ENCODE peak calls at places on chromosomes 1 and 21, in eight cellular contexts. One of them, this sample, is unnamed.

GRCh38 chr1:61445269-61445825 is 279.6 kb downstream of the TM2D1 start:
- DNase-seq in left ventricle myocardium inferior: no peak
- DNase-seq in GM19239: no peak
- DNase-seq in B cell: no peak
- DNase-seq in iPS DF 19.7: no peak
- DNase-seq in GDM1: no peak
- DNase-seq in AG08395: no peak
- DNase-seq in psoas muscle: no peak
- DNase-seq in this sample: no peak

GRCh38 chr1:89884718-89885596 is 64.1 kb downstream of the LRRC8D start:
- DNase-seq in left ventricle myocardium inferior: no peak
- DNase-seq in GM19239: no peak
- DNase-seq in B cell: no peak
- DNase-seq in iPS DF 19.7: no peak
- DNase-seq in GDM1: no peak
- DNase-seq in AG08395: no peak
- DNase-seq in psoas muscle: no peak
- DNase-seq in this sample: no peak

GRCh38 chr1:33586111-33586510 is 113.7 kb downstream of the ZSCAN20 start:
- DNase-seq in left ventricle myocardium inferior: no peak
- DNase-seq in GM19239: no peak
- DNase-seq in B cell: no peak
- DNase-seq in iPS DF 19.7: no peak
- DNase-seq in GDM1: no peak
- DNase-seq in AG08395: no peak
- DNase-seq in psoas muscle: no peak
- DNase-seq in this sample: no peak

GRCh38 chr1:154423303-154423987 is 18.3 kb downstream of the IL6R start:
- DNase-seq in left ventricle myocardium inferior: no peak
- DNase-seq in GM19239: no peak
- DNase-seq in B cell: no peak
- DNase-seq in iPS DF 19.7: no peak
- DNase-seq in GDM1: no peak
- DNase-seq in AG08395: peak
- DNase-seq in psoas muscle: peak
- DNase-seq in this sample: no peak

GRCh38 chr1:71157151-71157550 is 76.3 kb upstream of the ZRANB2 start:
- DNase-seq in left ventricle myocardium inferior: no peak
- DNase-seq in GM19239: no peak
- DNase-seq in B cell: no peak
- DNase-seq in iPS DF 19.7: no peak
- DNase-seq in GDM1: no peak
- DNase-seq in AG08395: no peak
- DNase-seq in psoas muscle: no peak
- DNase-seq in this sample: no peak

GRCh38 chr1:114466334-114467014 is 44.5 kb downstream of the TRIM33 start:
- DNase-seq in left ventricle myocardium inferior: no peak
- DNase-seq in GM19239: no peak
- DNase-seq in B cell: no peak
- DNase-seq in iPS DF 19.7: no peak
- DNase-seq in GDM1: no peak
- DNase-seq in AG08395: no peak
- DNase-seq in psoas muscle: no peak
- DNase-seq in this sample: no peak

GRCh38 chr21:40179167-40179566 is 311.9 kb downstream of the PCP4 start:
- DNase-seq in left ventricle myocardium inferior: no peak
- DNase-seq in GM19239: no peak
- DNase-seq in B cell: no peak
- DNase-seq in iPS DF 19.7: no peak
- DNase-seq in GDM1: no peak
- DNase-seq in AG08395: no peak
- DNase-seq in psoas muscle: peak
- DNase-seq in this sample: no peak

GRCh38 chr1:36475910-36476604 is 6.7 kb downstream of the CSF3R start:
- DNase-seq in left ventricle myocardium inferior: no peak
- DNase-seq in GM19239: no peak
- DNase-seq in B cell: no peak
- DNase-seq in iPS DF 19.7: no peak
- DNase-seq in GDM1: no peak
- DNase-seq in AG08395: no peak
- DNase-seq in psoas muscle: no peak
- DNase-seq in this sample: no peak

GRCh38 chr1:14137411-14138134 is 437.6 kb downstream of the PRDM2 start:
- DNase-seq in left ventricle myocardium inferior: no peak
- DNase-seq in GM19239: no peak
- DNase-seq in B cell: no peak
- DNase-seq in iPS DF 19.7: no peak
- DNase-seq in GDM1: no peak
- DNase-seq in AG08395: no peak
- DNase-seq in psoas muscle: no peak
- DNase-seq in this sample: no peak

GRCh38 chr1:50271968-50272578 is 151.2 kb downstream of the DMRTA2 start:
- DNase-seq in left ventricle myocardium inferior: peak
- DNase-seq in GM19239: peak
- DNase-seq in B cell: peak
- DNase-seq in iPS DF 19.7: no peak
- DNase-seq in GDM1: no peak
- DNase-seq in AG08395: peak
- DNase-seq in psoas muscle: peak
- DNase-seq in this sample: no peak

GRCh38 chr1:20486457-20487235 is 636 bp upstream of the CAMK2N1 start:
- DNase-seq in left ventricle myocardium inferior: peak
- DNase-seq in GM19239: no peak
- DNase-seq in B cell: peak
- DNase-seq in iPS DF 19.7: no peak
- DNase-seq in GDM1: no peak
- DNase-seq in AG08395: peak
- DNase-seq in psoas muscle: peak
- DNase-seq in this sample: no peak

GRCh38 chr1:72369358-72369757 is 87.0 kb upstream of the NEGR1 start:
- DNase-seq in left ventricle myocardium inferior: no peak
- DNase-seq in GM19239: no peak
- DNase-seq in B cell: no peak
- DNase-seq in iPS DF 19.7: no peak
- DNase-seq in GDM1: no peak
- DNase-seq in AG08395: no peak
- DNase-seq in psoas muscle: no peak
- DNase-seq in this sample: no peak

GRCh38 chr1:161128591-161129420 is 3.7 kb downstream of the DEDD start:
- DNase-seq in left ventricle myocardium inferior: no peak
- DNase-seq in GM19239: no peak
- DNase-seq in B cell: no peak
- DNase-seq in iPS DF 19.7: no peak
- DNase-seq in GDM1: no peak
- DNase-seq in AG08395: no peak
- DNase-seq in psoas muscle: no peak
- DNase-seq in this sample: no peak

GRCh38 chr1:224884428-224884827 is 45.0 kb upstream of the DNAH14 start:
- DNase-seq in left ventricle myocardium inferior: no peak
- DNase-seq in GM19239: no peak
- DNase-seq in B cell: no peak
- DNase-seq in iPS DF 19.7: peak
- DNase-seq in GDM1: no peak
- DNase-seq in AG08395: peak
- DNase-seq in psoas muscle: no peak
- DNase-seq in this sample: no peak

GRCh38 chr21:46456750-46457149 is 1.9 kb upstream of the DIP2A start:
- DNase-seq in left ventricle myocardium inferior: no peak
- DNase-seq in GM19239: no peak
- DNase-seq in B cell: no peak
- DNase-seq in iPS DF 19.7: no peak
- DNase-seq in GDM1: no peak
- DNase-seq in AG08395: no peak
- DNase-seq in psoas muscle: no peak
- DNase-seq in this sample: no peak

GRCh38 chr1:39852214-39852791 is 31.0 kb downstream of the TRIT1 start:
- DNase-seq in left ventricle myocardium inferior: no peak
- DNase-seq in GM19239: no peak
- DNase-seq in B cell: no peak
- DNase-seq in iPS DF 19.7: no peak
- DNase-seq in GDM1: no peak
- DNase-seq in AG08395: no peak
- DNase-seq in psoas muscle: no peak
- DNase-seq in this sample: no peak

GRCh38 chr1:61818992-61819391 is 76.7 kb downstream of the PATJ start:
- DNase-seq in left ventricle myocardium inferior: no peak
- DNase-seq in GM19239: no peak
- DNase-seq in B cell: no peak
- DNase-seq in iPS DF 19.7: no peak
- DNase-seq in GDM1: no peak
- DNase-seq in AG08395: no peak
- DNase-seq in psoas muscle: no peak
- DNase-seq in this sample: no peak

GRCh38 chr1:152347116-152347728 is 12.6 kb downstream of the FLG2 start:
- DNase-seq in left ventricle myocardium inferior: no peak
- DNase-seq in GM19239: peak
- DNase-seq in B cell: no peak
- DNase-seq in iPS DF 19.7: no peak
- DNase-seq in GDM1: peak
- DNase-seq in AG08395: peak
- DNase-seq in psoas muscle: no peak
- DNase-seq in this sample: peak

GRCh38 chr21:33419538-33420123 is 16.4 kb downstream of the IFNGR2 start:
- DNase-seq in left ventricle myocardium inferior: no peak
- DNase-seq in GM19239: no peak
- DNase-seq in B cell: no peak
- DNase-seq in iPS DF 19.7: no peak
- DNase-seq in GDM1: no peak
- DNase-seq in AG08395: peak
- DNase-seq in psoas muscle: no peak
- DNase-seq in this sample: no peak

GRCh38 chr21:34984356-34984755 is 64.7 kb downstream of the RUNX1 start:
- DNase-seq in left ventricle myocardium inferior: no peak
- DNase-seq in GM19239: no peak
- DNase-seq in B cell: no peak
- DNase-seq in iPS DF 19.7: no peak
- DNase-seq in GDM1: no peak
- DNase-seq in AG08395: no peak
- DNase-seq in psoas muscle: no peak
- DNase-seq in this sample: no peak

GRCh38 chr1:112706505-112707216 is at the start of gene RHOC:
- DNase-seq in left ventricle myocardium inferior: peak
- DNase-seq in GM19239: peak
- DNase-seq in B cell: peak
- DNase-seq in iPS DF 19.7: no peak
- DNase-seq in GDM1: peak
- DNase-seq in AG08395: peak
- DNase-seq in psoas muscle: peak
- DNase-seq in this sample: no peak

GRCh38 chr21:34073749-34074282 is 438 bp downstream of the MRPS6 start:
- DNase-seq in left ventricle myocardium inferior: peak
- DNase-seq in GM19239: peak
- DNase-seq in B cell: peak
- DNase-seq in iPS DF 19.7: no peak
- DNase-seq in GDM1: peak
- DNase-seq in AG08395: peak
- DNase-seq in psoas muscle: peak
- DNase-seq in this sample: no peak

GRCh38 chr1:158095737-158096335 is 84.9 kb upstream of the CD1D start:
- DNase-seq in left ventricle myocardium inferior: no peak
- DNase-seq in GM19239: peak
- DNase-seq in B cell: peak
- DNase-seq in iPS DF 19.7: no peak
- DNase-seq in GDM1: no peak
- DNase-seq in AG08395: peak
- DNase-seq in psoas muscle: no peak
- DNase-seq in this sample: no peak

GRCh38 chr1:12056331-12056841 is 6.7 kb upstream of the TNFRSF8 start:
- DNase-seq in left ventricle myocardium inferior: no peak
- DNase-seq in GM19239: no peak
- DNase-seq in B cell: no peak
- DNase-seq in iPS DF 19.7: no peak
- DNase-seq in GDM1: no peak
- DNase-seq in AG08395: no peak
- DNase-seq in psoas muscle: no peak
- DNase-seq in this sample: no peak

GRCh38 chr1:245389878-245390277 is 235.1 kb downstream of the KIF26B start:
- DNase-seq in left ventricle myocardium inferior: no peak
- DNase-seq in GM19239: no peak
- DNase-seq in B cell: no peak
- DNase-seq in iPS DF 19.7: no peak
- DNase-seq in GDM1: no peak
- DNase-seq in AG08395: no peak
- DNase-seq in psoas muscle: no peak
- DNase-seq in this sample: no peak

GRCh38 chr21:36065497-36066036 is 4.3 kb upstream of the CBR1 start:
- DNase-seq in left ventricle myocardium inferior: no peak
- DNase-seq in GM19239: no peak
- DNase-seq in B cell: no peak
- DNase-seq in iPS DF 19.7: no peak
- DNase-seq in GDM1: peak
- DNase-seq in AG08395: peak
- DNase-seq in psoas muscle: no peak
- DNase-seq in this sample: no peak

GRCh38 chr1:55930931-55931271 is 648.5 kb downstream of the PLPP3 start:
- DNase-seq in left ventricle myocardium inferior: no peak
- DNase-seq in GM19239: no peak
- DNase-seq in B cell: no peak
- DNase-seq in iPS DF 19.7: no peak
- DNase-seq in GDM1: no peak
- DNase-seq in AG08395: no peak
- DNase-seq in psoas muscle: no peak
- DNase-seq in this sample: no peak

GRCh38 chr1:212104586-212105282 is 69.2 kb downstream of the DTL start:
- DNase-seq in left ventricle myocardium inferior: no peak
- DNase-seq in GM19239: no peak
- DNase-seq in B cell: no peak
- DNase-seq in iPS DF 19.7: no peak
- DNase-seq in GDM1: no peak
- DNase-seq in AG08395: no peak
- DNase-seq in psoas muscle: no peak
- DNase-seq in this sample: no peak

GRCh38 chr1:69524010-69524409 is 43.7 kb upstream of the LRRC7 start:
- DNase-seq in left ventricle myocardium inferior: no peak
- DNase-seq in GM19239: no peak
- DNase-seq in B cell: no peak
- DNase-seq in iPS DF 19.7: no peak
- DNase-seq in GDM1: no peak
- DNase-seq in AG08395: peak
- DNase-seq in psoas muscle: no peak
- DNase-seq in this sample: no peak

GRCh38 chr1:81254560-81254959 is 546.2 kb upstream of the ADGRL2 start:
- DNase-seq in left ventricle myocardium inferior: no peak
- DNase-seq in GM19239: no peak
- DNase-seq in B cell: no peak
- DNase-seq in iPS DF 19.7: peak
- DNase-seq in GDM1: no peak
- DNase-seq in AG08395: no peak
- DNase-seq in psoas muscle: no peak
- DNase-seq in this sample: no peak

GRCh38 chr1:44249543-44249942 is 36.3 kb downstream of the DMAP1 start:
- DNase-seq in left ventricle myocardium inferior: no peak
- DNase-seq in GM19239: no peak
- DNase-seq in B cell: no peak
- DNase-seq in iPS DF 19.7: no peak
- DNase-seq in GDM1: no peak
- DNase-seq in AG08395: no peak
- DNase-seq in psoas muscle: no peak
- DNase-seq in this sample: no peak

GRCh38 chr1:236568285-236568894 is 35.9 kb downstream of the HEATR1 start:
- DNase-seq in left ventricle myocardium inferior: no peak
- DNase-seq in GM19239: no peak
- DNase-seq in B cell: no peak
- DNase-seq in iPS DF 19.7: no peak
- DNase-seq in GDM1: no peak
- DNase-seq in AG08395: no peak
- DNase-seq in psoas muscle: no peak
- DNase-seq in this sample: no peak

GRCh38 chr1:190084552-190084951 is 393.1 kb downstream of the BRINP3 start:
- DNase-seq in left ventricle myocardium inferior: no peak
- DNase-seq in GM19239: no peak
- DNase-seq in B cell: no peak
- DNase-seq in iPS DF 19.7: peak
- DNase-seq in GDM1: no peak
- DNase-seq in AG08395: no peak
- DNase-seq in psoas muscle: no peak
- DNase-seq in this sample: no peak

GRCh38 chr1:15345711-15346355 is 63.9 kb upstream of the EFHD2 start:
- DNase-seq in left ventricle myocardium inferior: peak
- DNase-seq in GM19239: no peak
- DNase-seq in B cell: no peak
- DNase-seq in iPS DF 19.7: no peak
- DNase-seq in GDM1: peak
- DNase-seq in AG08395: no peak
- DNase-seq in psoas muscle: peak
- DNase-seq in this sample: no peak